ENCODE peak calls at places on chromosomes 1 and 21, in six cellular contexts. Y is GM06990; T is heart right ventricle; G is iPS DF 19.7; B is CD8-positive, alpha-beta memory T cell; A is GM04503. N is an unnamed sample.

GRCh38 chr1:77553568-77554291 is 128.7 kb downstream of the ZZZ3 start:
- DNase-seq in B (no peak), T (no peak), Y (no peak), G (no peak), A (no peak), N (no peak)

GRCh38 chr21:38979271-38980196 is 173.8 kb downstream of the ETS2 start:
- DNase-seq in G (peak), B (no peak), T (no peak), Y (no peak), A (no peak), N (no peak)

GRCh38 chr1:222928212-222928611 is 113.4 kb downstream of the DISP1 start:
- DNase-seq in G (peak), B (no peak), Y (no peak), T (peak), A (no peak), N (no peak)

GRCh38 chr1:214451591-214451990 is 99.8 kb downstream of the PTPN14 start:
- DNase-seq in B (no peak), G (no peak), A (peak), Y (no peak), T (no peak), N (no peak)

GRCh38 chr1:229238674-229239415 is 32.1 kb upstream of the RAB4A start:
- DNase-seq in A (no peak), B (no peak), Y (no peak), T (peak), G (no peak), N (no peak)

GRCh38 chr1:16396591-16396990 is 29.5 kb downstream of the SZRD1 start:
- DNase-seq in T (peak), Y (no peak), A (peak), G (no peak), B (no peak), N (no peak)

GRCh38 chr21:15751561-15751960 is 21.8 kb downstream of the USP25 start:
- DNase-seq in T (no peak), G (no peak), B (no peak), Y (no peak), A (no peak), N (no peak)

GRCh38 chr1:77383236-77383635 is 101.4 kb downstream of the AK5 start:
- DNase-seq in Y (no peak), T (no peak), G (no peak), A (no peak), B (no peak), N (no peak)

GRCh38 chr1:247721222-247721621 is 4.8 kb upstream of the OR6F1 start:
- DNase-seq in T (no peak), G (no peak), B (no peak), Y (no peak), A (no peak), N (no peak)

N was measured in T-cell.